ENCODE peak calls at places on chromosomes 11 and 22, in four cellular contexts. One of them, this sample, is unnamed.

GRCh38 chr22:21866821-21867527 is 471 bp downstream of the MAPK1 start:
- DNase-seq in K562: peak; percentile 99
- DNase-seq in WTC11: no peak
- DNase-seq in HepG2: no peak
- DNase-seq in this sample: no peak

GRCh38 chr11:35540526-35540925 is 15.1 kb upstream of the PAMR1 start:
- DNase-seq in K562: no peak
- DNase-seq in WTC11: no peak
- DNase-seq in HepG2: no peak
- DNase-seq in this sample: no peak

GRCh38 chr22:37843746-37844089 is 416 bp downstream of the ANKRD54 start:
- DNase-seq in K562: peak; percentile 69
- DNase-seq in WTC11: peak; percentile 59
- DNase-seq in HepG2: no peak
- DNase-seq in this sample: no peak

GRCh38 chr22:17910561-17911311 is 113.6 kb downstream of the MICAL3 start:
- DNase-seq in K562: peak; percentile 31
- DNase-seq in WTC11: peak; percentile 61
- DNase-seq in HepG2: no peak
- DNase-seq in this sample: peak; percentile 45

GRCh38 chr22:38832005-38832978 is 11.5 kb downstream of the NPTXR start:
- DNase-seq in K562: no peak
- DNase-seq in WTC11: peak; percentile 12
- DNase-seq in HepG2: no peak
- DNase-seq in this sample: no peak

GRCh38 chr11:96188625-96189006 is 154.4 kb downstream of the MAML2 start:
- DNase-seq in K562: no peak
- DNase-seq in WTC11: no peak
- DNase-seq in HepG2: peak; percentile 14
- DNase-seq in this sample: no peak

GRCh38 chr11:72828692-72829101 is 14.5 kb downstream of the ATG16L2 start:
- DNase-seq in K562: no peak
- DNase-seq in WTC11: no peak
- DNase-seq in HepG2: no peak
- DNase-seq in this sample: no peak

GRCh38 chr22:21698430-21699329 is 32.9 kb downstream of the PPIL2 start:
- DNase-seq in K562: peak; percentile 65
- DNase-seq in WTC11: peak; percentile 47
- DNase-seq in HepG2: no peak
- DNase-seq in this sample: no peak

GRCh38 chr11:13486926-13487660 is 8.7 kb downstream of the PTH start:
- DNase-seq in K562: peak; percentile 17
- DNase-seq in WTC11: peak; percentile 88
- DNase-seq in HepG2: peak; percentile 73
- DNase-seq in this sample: peak; percentile 15

DNA sequence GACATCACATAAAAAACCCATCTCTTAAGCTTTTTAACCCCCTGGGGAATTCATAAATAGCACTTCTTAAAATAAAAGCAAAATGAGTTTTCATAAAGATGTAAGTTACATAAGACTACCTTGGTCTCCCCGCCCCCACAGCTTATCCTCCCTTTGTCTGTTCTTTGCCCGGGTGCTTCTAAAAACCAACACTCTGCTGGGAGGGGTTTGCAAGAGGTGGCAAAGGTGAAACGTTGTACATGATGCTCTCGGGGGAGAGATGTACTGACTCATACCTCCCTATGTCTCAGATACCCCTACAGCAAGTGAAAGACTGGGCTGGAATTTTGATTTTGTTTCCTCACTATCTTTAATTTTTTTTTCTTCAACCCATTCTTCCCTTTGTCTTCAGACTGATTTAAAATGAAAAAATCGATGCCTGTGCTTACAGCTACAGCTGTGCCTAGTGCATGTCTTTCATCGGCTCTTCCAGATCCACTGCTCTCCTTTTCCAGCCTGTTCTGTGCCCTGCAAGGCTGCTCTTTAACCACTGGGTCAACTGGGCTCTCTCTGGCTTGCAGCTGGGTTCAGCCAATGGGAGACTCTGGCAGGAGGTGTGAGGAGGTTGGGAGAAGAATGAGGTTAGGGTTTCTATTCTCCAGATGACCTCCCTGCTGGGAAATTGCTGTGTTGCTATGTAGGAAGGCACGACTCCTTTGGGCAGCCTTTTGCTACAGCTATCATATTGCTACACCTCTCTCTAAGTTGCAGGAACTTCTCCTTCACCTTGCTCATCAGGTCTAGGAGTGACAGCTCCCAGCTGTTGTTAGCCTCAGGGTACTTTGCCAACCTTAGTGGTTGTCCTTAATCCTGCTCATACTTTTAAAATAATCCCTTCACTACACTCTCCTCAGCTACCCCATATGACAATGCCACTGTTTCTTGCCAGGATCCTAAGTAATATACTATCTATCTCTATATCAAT is 266.5 kb downstream of the TENM4 start:
- DNase-seq in K562: no peak
- DNase-seq in WTC11: peak; percentile 21
- DNase-seq in HepG2: no peak
- DNase-seq in this sample: no peak
- TF ChIP-seq NR3C1 in K562: no peak
- TF ChIP-seq NR3C1 in WTC11: no peak
- TF ChIP-seq NR3C1 in HepG2: no peak
- TF ChIP-seq NR3C1 in this sample: no peak

GRCh38 chr11:9095421-9095820 is 4.0 kb upstream of the SCUBE2 start:
- DNase-seq in K562: no peak
- DNase-seq in WTC11: peak; percentile 59
- DNase-seq in HepG2: no peak
- DNase-seq in this sample: no peak
- TF ChIP-seq NR3C1 in K562: no peak
- TF ChIP-seq NR3C1 in WTC11: no peak
- TF ChIP-seq NR3C1 in HepG2: no peak
- TF ChIP-seq NR3C1 in this sample: no peak

GRCh38 chr11:19714387-19715363 is 2.0 kb downstream of the NAV2 start:
- DNase-seq in K562: peak; percentile 14
- DNase-seq in WTC11: peak; percentile 47
- DNase-seq in HepG2: no peak
- DNase-seq in this sample: peak; percentile 17
- TF ChIP-seq NR3C1 in K562: no peak
- TF ChIP-seq NR3C1 in WTC11: no peak
- TF ChIP-seq NR3C1 in HepG2: no peak
- TF ChIP-seq NR3C1 in this sample: no peak

GRCh38 chr11:78310500-78310909 is 107.1 kb downstream of the GAB2 start:
- DNase-seq in K562: no peak
- DNase-seq in WTC11: no peak
- DNase-seq in HepG2: peak; percentile 77
- DNase-seq in this sample: no peak
- TF ChIP-seq NR3C1 in K562: no peak
- TF ChIP-seq NR3C1 in WTC11: no peak
- TF ChIP-seq NR3C1 in HepG2: no peak
- TF ChIP-seq NR3C1 in this sample: no peak